ENCODE peak calls at places on chromosome 10, in four cellular contexts. R is brain microvascular endothelial cell, C is neuronal stem cell, W is Peyer's patch. U is an unnamed sample.

GRCh38 chr10:58641708-58642107 is 129.0 kb downstream of the BICC1 start:
- DNase-seq in W (no peak), C (no peak), R (peak), U (no peak)

GRCh38 chr10:123561145-123561448 is 105.1 kb upstream of the GPR26 start:
- DNase-seq in C (no peak), R (no peak), W (no peak), U (no peak)

GRCh38 chr10:93397020-93397419 is 85.1 kb downstream of the MYOF start:
- DNase-seq in R (no peak), C (no peak), W (no peak), U (no peak)

GRCh38 chr10:70715853-70716795 is 43.8 kb downstream of the ADAMTS14 start:
- DNase-seq in C (no peak), W (peak), R (peak), U (peak)

GRCh38 chr10:103698266-103698665 is 157.1 kb downstream of the SH3PXD2A start:
- DNase-seq in R (no peak), W (no peak), C (no peak), U (no peak)

GRCh38 chr10:18321371-18321770 is 181.1 kb downstream of the CACNB2 start:
- DNase-seq in R (no peak), C (no peak), W (no peak), U (no peak)

GRCh38 chr10:92011560-92012214 is 88.1 kb downstream of the BTAF1 start:
- DNase-seq in W (no peak), R (peak), C (no peak), U (no peak)

GRCh38 chr10:52668024-52668423 is 104.6 kb downstream of the MBL2 start:
- DNase-seq in C (no peak), R (peak), W (no peak), U (no peak)

GRCh38 chr10:23656735-23657134 is 217.9 kb downstream of the OTUD1 start:
- DNase-seq in W (no peak), C (peak), R (no peak), U (no peak)

GRCh38 chr10:98340946-98341345 is 73.0 kb upstream of the LOXL4 start:
- DNase-seq in C (no peak), W (no peak), R (no peak), U (peak)
- H3K4me3 ChIP-seq in C (no peak), W (no peak), R (no peak), U (no peak)

GRCh38 chr10:100120550-100120949 is 38.9 kb upstream of the CPN1 start:
- DNase-seq in C (no peak), R (no peak), W (no peak), U (no peak)
- H3K4me3 ChIP-seq in C (no peak), R (no peak), W (no peak), U (no peak)

GRCh38 chr10:12924911-12925310 is 76.6 kb downstream of the CCDC3 start:
- DNase-seq in R (no peak), C (no peak), W (no peak), U (no peak)

GRCh38 chr10:12921163-12921562 is 80.3 kb downstream of the CCDC3 start:
- DNase-seq in C (no peak), W (no peak), R (no peak), U (no peak)

GRCh38 chr10:12919574-12919973 is 81.9 kb downstream of the CCDC3 start:
- DNase-seq in C (no peak), R (no peak), W (no peak), U (no peak)

GRCh38 chr10:12925845-12926244 is 75.7 kb downstream of the CCDC3 start:
- DNase-seq in W (no peak), R (no peak), C (no peak), U (no peak)

DNA sequence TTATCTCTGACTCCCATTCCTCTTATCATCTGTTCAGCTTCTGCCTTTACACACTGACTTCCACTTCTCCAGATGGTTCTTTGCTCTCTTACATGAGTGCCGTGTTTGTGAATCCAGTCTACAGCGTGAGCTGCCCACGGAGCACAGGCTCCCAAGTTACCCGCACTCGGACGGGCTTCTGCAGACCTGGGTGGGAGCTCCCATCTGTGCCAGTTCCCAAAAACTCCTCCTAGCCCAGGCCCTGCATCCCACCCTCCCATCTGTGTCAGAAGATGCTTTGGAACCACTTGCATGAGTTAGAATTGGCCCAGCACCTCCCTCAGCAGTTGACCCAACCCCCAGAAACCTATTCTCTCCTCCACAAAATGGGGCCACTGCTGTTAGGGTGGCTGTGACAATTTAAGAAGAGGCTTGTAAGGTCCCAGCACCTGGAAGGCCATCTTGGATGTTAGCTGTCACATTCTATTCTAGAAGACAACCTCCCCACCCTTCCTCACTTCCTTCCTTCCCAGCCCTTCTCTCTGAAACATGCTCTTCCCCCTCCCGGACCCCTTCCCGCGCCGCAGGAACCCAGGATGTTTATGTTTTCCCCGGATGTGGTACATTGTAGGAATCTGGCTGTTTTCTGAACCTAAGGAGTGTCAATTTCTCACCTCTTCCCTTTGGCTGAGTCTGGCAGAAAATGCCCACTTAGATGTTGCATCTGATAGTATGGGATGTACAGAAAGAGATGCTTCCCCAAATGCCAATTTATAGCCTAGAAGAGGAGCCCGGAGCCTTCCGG is 79.2 kb downstream of the CCDC3 start:
- DNase-seq in R (no peak), C (no peak), W (no peak), U (no peak)
- H3K4me3 ChIP-seq in R (no peak), C (no peak), W (no peak), U (no peak)

GRCh38 chr10:72277340-72277995 is 3.7 kb downstream of the DDIT4 start:
- DNase-seq in C (no peak), R (no peak), W (no peak), U (no peak)
- H3K4me3 ChIP-seq in C (no peak), R (no peak), W (no peak), U (no peak)

GRCh38 chr10:112653851-112654250 is 206.8 kb downstream of the VTI1A start:
- DNase-seq in R (no peak), W (no peak), C (no peak), U (no peak)

GRCh38 chr10:112654794-112655193 is 207.8 kb downstream of the VTI1A start:
- DNase-seq in W (no peak), R (no peak), C (no peak), U (no peak)

GRCh38 chr10:112650588-112651030 is 203.6 kb downstream of the VTI1A start:
- DNase-seq in C (no peak), W (no peak), R (peak), U (no peak)

GRCh38 chr10:112653215-112653614 is 206.2 kb downstream of the VTI1A start:
- DNase-seq in C (no peak), W (peak), R (no peak), U (no peak)

DNA sequence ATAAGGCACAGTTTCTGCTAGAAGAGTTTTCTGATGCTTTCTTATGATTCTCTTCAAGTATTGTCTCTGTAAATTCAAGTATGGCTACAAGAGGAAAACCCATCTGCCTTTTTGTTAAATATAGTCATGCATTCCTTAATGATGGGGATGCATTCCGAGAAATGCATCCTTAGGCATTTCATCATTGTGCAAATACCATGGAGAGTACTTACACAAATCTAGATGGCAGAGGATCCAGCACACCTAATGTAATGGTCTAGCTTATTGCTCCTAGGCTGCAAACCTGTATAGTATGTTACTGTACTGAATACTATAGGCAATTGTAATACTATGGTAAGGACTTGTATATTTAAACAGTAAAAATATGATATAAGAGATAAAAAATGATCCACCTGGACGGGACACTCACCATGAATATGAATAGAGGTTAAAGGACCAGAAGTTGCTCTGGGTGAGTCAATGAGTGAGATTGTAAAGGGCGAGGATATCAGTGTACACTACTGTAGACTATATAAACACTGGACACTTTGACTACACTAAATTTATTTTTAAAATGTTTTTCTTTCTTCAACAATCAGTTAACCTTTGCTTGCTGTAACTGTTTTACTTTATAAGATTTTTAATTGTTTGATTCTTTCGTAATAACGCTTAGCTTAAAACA is 202.6 kb downstream of the VTI1A start:
- DNase-seq in C (no peak), W (no peak), R (no peak), U (no peak)
- H3K4me3 ChIP-seq in C (no peak), W (no peak), R (no peak), U (no peak)

GRCh38 chr10:15385552-15386455 is 14.7 kb upstream of the FAM171A1 start:
- DNase-seq in C (no peak), R (no peak), W (no peak), U (no peak)
- H3K4me3 ChIP-seq in C (no peak), R (no peak), W (no peak), U (no peak)

GRCh38 chr10:107163904-107164861 is at the start of gene SORCS1:
- DNase-seq in W (peak), R (no peak), C (peak), U (no peak)
- H3K4me3 ChIP-seq in W (peak), R (peak), C (peak), U (peak)

DNA sequence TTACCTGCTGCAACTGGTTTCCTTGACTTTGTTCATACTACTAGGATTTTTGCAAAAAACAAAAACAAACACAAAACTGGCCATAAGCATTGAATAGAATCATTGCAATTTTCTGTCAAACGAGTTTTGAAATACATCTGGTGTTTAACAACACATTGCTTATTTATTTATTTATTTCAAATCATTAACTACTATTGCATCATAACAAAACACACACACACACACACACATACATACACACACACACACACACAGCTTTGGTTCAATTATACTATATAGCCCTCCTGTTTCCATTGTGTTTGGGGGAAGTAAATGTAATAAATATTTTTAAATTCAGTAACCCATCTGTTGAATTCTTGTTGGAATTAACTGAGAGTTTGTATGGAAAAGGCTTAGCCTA is 43.8 kb downstream of the NRG3 start:
- DNase-seq in W (no peak), C (no peak), R (no peak), U (no peak)
- H3K4me3 ChIP-seq in W (no peak), C (no peak), R (no peak), U (no peak)

DNA sequence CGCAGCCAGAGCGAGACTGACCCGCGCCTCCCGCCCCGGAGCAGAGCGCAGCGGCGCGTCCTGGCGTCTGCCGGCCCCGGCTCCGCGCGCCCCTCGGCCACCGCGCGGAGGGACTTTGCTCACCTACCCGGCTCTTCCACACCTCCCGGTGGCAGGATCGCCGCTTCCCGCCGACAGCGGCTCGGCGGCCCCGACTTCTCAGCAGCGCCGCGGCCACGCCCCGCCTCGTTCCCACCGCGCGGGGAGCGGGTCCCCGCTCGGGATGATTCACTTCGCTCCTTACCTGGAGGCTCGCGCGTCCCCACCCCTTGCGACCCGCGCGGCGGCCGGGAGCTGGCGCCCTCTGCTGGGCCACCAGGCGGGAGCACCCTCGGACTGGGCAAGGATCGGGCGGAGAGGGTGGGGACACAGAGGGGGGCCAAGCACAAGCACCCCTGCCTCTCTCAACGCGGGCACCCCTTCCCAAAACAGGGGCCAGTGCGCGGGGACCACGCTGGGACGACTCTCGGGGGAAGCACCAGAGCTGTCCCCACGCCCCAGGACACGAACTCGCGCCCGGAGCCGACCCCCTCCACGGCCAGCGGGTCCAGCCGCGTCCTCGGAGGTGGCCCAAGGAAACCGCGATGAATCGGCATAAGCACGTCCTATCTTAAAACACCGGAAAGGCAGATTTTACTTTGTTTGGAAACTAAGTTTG is 101.0 kb upstream of the SVIL start:
- DNase-seq in W (peak), R (peak), C (peak), U (peak)
- H3K4me3 ChIP-seq in W (peak), R (peak), C (peak), U (peak)

U was measured in heart right ventricle.